ENCODE peak calls at places on chromosome 17, in four cellular contexts. T is astrocyte of the spinal cord, D is A549, N is GM23338. B is an unnamed sample.

GRCh38 chr17:44110823-44111633 is 12.4 kb downstream of the HDAC5 start:
- DNase-seq in D (peak), N (peak), T (peak), B (peak)

GRCh38 chr17:79970576-79971068 is 65.0 kb downstream of the TBC1D16 start:
- DNase-seq in D (no peak), N (peak), T (no peak), B (peak)

GRCh38 chr17:51908841-51909537 is 249.5 kb downstream of the CA10 start:
- DNase-seq in D (no peak), N (no peak), T (no peak), B (no peak)

GRCh38 chr17:20191066-20191465 is 181.9 kb downstream of the SPECC1 start:
- DNase-seq in T (peak), D (no peak), N (no peak), B (peak)

GRCh38 chr17:50279181-50279526 is 4.9 kb downstream of the TMEM92 start:
- DNase-seq in N (no peak), D (no peak), T (no peak), B (no peak)

GRCh38 chr17:47264171-47264570 is 10.5 kb downstream of the ITGB3 start:
- DNase-seq in T (no peak), N (no peak), D (no peak), B (no peak)

GRCh38 chr17:74542166-74542565 is 3.7 kb downstream of the CD300C start:
- DNase-seq in N (no peak), D (no peak), T (no peak), B (no peak)

GRCh38 chr17:72861811-72862210 is 230.7 kb downstream of the SLC39A11 start:
- DNase-seq in T (no peak), D (no peak), N (no peak), B (no peak)

GRCh38 chr17:68394608-68395331 is 62.5 kb downstream of the WIPI1 start:
- DNase-seq in T (no peak), N (no peak), D (no peak), B (no peak)

GRCh38 chr17:28949185-28950016 is 1.9 kb downstream of the PHF12 start:
- DNase-seq in N (peak), D (peak), T (peak), B (peak)

GRCh38 chr17:55301521-55302406 is 37.0 kb downstream of the HLF start:
- DNase-seq in N (no peak), D (no peak), T (no peak), B (peak)

GRCh38 chr17:622356-622755 is 92.3 kb downstream of the VPS53 start:
- DNase-seq in T (peak), D (no peak), N (no peak), B (peak)

GRCh38 chr17:8753976-8754440 is 4.3 kb downstream of the SPDYE4 start:
- DNase-seq in D (peak), N (peak), T (peak), B (peak)

GRCh38 chr17:6536566-6537065 is 19.7 kb downstream of the PITPNM3 start:
- DNase-seq in T (no peak), D (no peak), N (no peak), B (no peak)

GRCh38 chr17:14351493-14351892 is 50.6 kb downstream of the HS3ST3B1 start:
- DNase-seq in T (no peak), N (no peak), D (no peak), B (no peak)

GRCh38 chr17:21193031-21193430 is 20.9 kb downstream of the TMEM11 start:
- DNase-seq in T (no peak), N (no peak), D (no peak), B (no peak)

GRCh38 chr17:76506408-76507328 is 5.4 kb upstream of the RHBDF2 start:
- DNase-seq in D (peak), T (peak), N (peak), B (peak)

GRCh38 chr17:42133461-42134041 is 10.9 kb downstream of the HSPB9 start:
- DNase-seq in D (no peak), T (no peak), N (no peak), B (no peak)

GRCh38 chr17:58786586-58787295 is 31.1 kb downstream of the PPM1E start:
- DNase-seq in D (peak), T (peak), N (no peak), B (peak)

GRCh38 chr17:4852504-4853075 is 19.4 kb downstream of the MINK1 start:
- DNase-seq in D (no peak), N (no peak), T (peak), B (peak)

GRCh38 chr17:27743288-27743885 is 56.9 kb downstream of the NOS2 start:
- DNase-seq in T (no peak), N (no peak), D (no peak), B (no peak)

DNA sequence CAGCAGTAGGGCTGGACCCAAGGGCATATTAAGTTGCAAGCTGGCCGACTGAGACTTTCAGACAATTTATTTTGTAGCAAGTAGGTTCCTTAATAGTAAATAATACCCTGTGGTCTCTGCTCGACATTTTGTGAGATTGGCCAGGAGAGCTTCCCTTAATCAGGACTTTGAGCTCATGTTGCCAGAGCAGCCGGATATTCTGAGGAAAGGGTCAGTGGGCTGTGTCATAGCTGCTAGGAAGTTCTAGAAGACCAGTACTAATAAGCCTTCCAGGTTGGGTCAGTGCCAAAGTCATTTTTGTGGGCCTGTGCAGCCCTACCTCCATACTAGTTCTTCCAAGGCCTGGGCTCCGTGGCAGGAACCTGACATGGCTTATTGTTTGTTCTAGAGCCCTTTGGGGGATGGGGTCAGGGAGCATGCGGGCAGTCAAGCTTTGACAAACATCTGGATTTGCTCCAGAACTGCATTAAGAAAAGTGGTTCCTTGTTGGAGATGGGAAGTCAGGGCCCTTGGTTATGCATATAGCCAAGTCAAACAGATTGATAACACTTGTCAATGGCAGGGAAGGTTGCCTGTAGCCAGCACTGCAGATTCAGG is 7.5 kb downstream of the ALKBH5 start:
- DNase-seq in N (no peak), T (peak), D (no peak), B (peak)
- H3K4me3 ChIP-seq in N (no peak), T (no peak), D (no peak), B (no peak)

DNA sequence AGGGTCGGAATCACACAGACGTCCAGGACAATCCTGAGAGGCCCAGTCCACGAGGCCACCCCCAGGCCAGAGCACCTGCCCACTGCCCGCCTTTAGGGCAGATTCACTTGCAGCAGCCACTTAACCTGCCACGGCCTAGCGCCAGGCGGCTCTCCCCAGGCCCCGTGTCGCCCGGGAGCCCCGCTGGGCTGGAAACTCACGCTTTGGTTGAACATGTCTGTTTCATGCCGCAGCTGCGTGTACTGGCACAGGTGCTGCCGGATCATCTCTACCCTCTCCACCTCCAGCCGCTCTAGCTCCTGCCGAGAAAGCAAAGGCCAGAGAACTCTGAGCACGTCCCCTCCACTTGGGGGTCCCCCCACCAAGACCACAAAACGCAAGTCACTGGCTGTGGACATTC is 12.7 kb upstream of the RCVRN start:
- DNase-seq in N (no peak), D (no peak), T (no peak), B (no peak)
- H3K4me3 ChIP-seq in N (no peak), D (no peak), T (no peak), B (no peak)

GRCh38 chr17:3535253-3535995 is 22.2 kb downstream of the TRPV3 start:
- DNase-seq in N (peak), D (peak), T (peak), B (peak)

GRCh38 chr17:3536736-3537135 is 20.9 kb downstream of the TRPV3 start:
- DNase-seq in T (no peak), N (no peak), D (no peak), B (no peak)

GRCh38 chr17:3532859-3533142 is 24.8 kb downstream of the TRPV3 start:
- DNase-seq in N (no peak), T (no peak), D (no peak), B (no peak)

GRCh38 chr17:3533752-3534151 is 23.9 kb downstream of the TRPV3 start:
- DNase-seq in D (no peak), N (no peak), T (no peak), B (no peak)

GRCh38 chr17:3534881-3535252 is 22.7 kb downstream of the TRPV3 start:
- DNase-seq in N (peak), T (peak), D (peak), B (peak)
- H3K4me3 ChIP-seq in N (no peak), T (no peak), D (peak), B (no peak)

DNA sequence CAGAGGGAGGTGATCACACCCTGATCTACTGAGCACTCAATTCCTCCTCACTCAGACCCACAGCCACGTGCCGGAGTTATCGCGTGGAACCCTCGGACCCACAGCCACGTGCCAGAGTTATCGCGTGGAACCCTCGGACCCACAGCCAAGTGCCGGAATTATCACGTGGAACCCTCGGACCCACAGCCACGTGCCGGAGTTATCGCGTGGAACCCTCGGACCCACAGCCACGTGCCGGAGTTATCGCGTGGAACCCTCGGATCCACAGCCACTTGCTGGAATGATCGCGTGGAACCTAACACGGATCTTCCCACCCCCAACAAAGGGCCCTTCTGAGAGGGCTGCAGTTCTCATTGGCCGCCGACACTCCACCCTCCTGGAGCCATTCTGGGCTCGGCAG is 97.7 kb downstream of the PGS1 start:
- DNase-seq in N (no peak), D (no peak), T (no peak), B (no peak)
- H3K4me3 ChIP-seq in N (no peak), D (no peak), T (no peak), B (no peak)

DNA sequence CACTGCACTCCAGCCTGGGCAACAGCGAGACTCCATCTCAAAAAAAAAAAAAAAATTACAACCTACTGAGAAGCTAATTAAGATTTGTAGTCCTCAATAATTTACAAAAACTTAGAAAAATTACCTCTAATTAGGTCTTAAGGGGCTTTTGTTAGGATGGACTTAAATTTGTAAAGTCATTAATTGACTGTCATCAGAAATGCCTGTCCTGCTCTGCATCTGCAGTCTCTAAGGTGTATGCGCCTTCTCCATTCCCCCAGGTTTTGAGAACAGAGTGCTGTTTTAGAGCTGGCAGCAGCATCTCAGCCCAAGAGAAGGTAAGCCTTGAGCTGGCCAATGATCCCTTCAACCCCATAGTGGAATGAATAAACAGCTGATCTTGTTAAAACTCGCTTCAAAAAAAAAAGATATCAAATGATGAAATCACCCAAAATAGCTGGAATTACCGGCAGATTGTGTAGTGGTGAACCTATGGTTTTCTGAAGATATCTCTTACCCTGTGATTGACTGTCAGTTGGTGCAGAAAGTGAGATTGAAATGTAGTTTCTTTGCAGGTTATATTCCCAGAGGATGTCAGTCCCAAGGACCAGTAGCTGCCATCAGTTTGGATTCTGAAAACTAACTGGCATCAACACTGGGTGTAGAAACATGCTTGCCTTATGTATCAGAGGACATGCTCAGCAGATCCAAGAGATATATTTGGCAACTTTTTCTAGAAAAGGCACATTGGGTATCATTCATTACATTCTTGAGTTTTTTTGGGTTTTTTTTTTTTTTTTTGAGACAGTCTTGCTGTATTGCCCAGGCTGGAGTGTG is 25.7 kb downstream of the TRPV2 start:
- DNase-seq in D (no peak), T (no peak), N (no peak), B (no peak)
- H3K4me3 ChIP-seq in D (peak), T (peak), N (peak), B (peak)

GRCh38 chr17:35788504-35788998 is 6.9 kb downstream of the MMP28 start:
- DNase-seq in T (peak), N (no peak), D (peak), B (peak)
- H3K4me3 ChIP-seq in T (no peak), N (no peak), D (no peak), B (no peak)

GRCh38 chr17:40328386-40328766 is 19.4 kb downstream of the RARA start:
- DNase-seq in D (no peak), N (no peak), T (no peak), B (no peak)

GRCh38 chr17:40327735-40328385 is 18.9 kb downstream of the RARA start:
- DNase-seq in T (no peak), N (no peak), D (no peak), B (no peak)

GRCh38 chr17:40331743-40332641 is 23.0 kb downstream of the RARA start:
- DNase-seq in D (no peak), N (no peak), T (peak), B (peak)

GRCh38 chr17:40330850-40331470 is 22.0 kb downstream of the RARA start:
- DNase-seq in T (no peak), N (no peak), D (no peak), B (no peak)

GRCh38 chr17:40329981-40330794 is 21.2 kb downstream of the RARA start:
- DNase-seq in D (no peak), T (no peak), N (no peak), B (no peak)
- H3K4me3 ChIP-seq in D (peak), T (no peak), N (no peak), B (no peak)

GRCh38 chr17:62303476-62303875 is 76.9 kb upstream of the EFCAB3 start:
- DNase-seq in N (no peak), D (no peak), T (no peak), B (no peak)
- H3K4me3 ChIP-seq in N (no peak), D (no peak), T (no peak), B (no peak)

GRCh38 chr17:67258836-67259468 is 14.0 kb upstream of the HELZ start:
- DNase-seq in D (no peak), T (no peak), N (no peak), B (peak)
- H3K4me3 ChIP-seq in D (no peak), T (no peak), N (no peak), B (no peak)

B was measured in choroid plexus epithelial cell.